ENCODE peak calls at places on chromosomes 6 and 20, in eight cellular contexts. S is GM13977, W is left ventricle myocardium inferior, M is uterus, O is upper lobe of left lung, L is astrocyte of the cerebellum, N is glutamatergic neuron, Q is fibroblast of lung. T is an unnamed sample.
A peak's percentile ranks its signal among the peaks of the same experiment; 100 is the strongest.

GRCh38 chr6:27234576-27234975 is 12.9 kb upstream of the PRSS16 start:
- DNase-seq in N (no peak), M (no peak), W (no peak), Q (no peak), L (no peak), S (no peak), O (no peak), T (no peak)

GRCh38 chr6:41489284-41489851 is 56.8 kb upstream of the FOXP4 start:
- DNase-seq in Q (peak; percentile 35), N (no peak), L (no peak), O (peak; percentile 81), S (no peak), M (no peak), W (peak; percentile 32), T (peak; percentile 71)

GRCh38 chr20:43238833-43239232 is 49.1 kb upstream of the PTPRT start:
- DNase-seq in W (no peak), Q (no peak), N (no peak), S (peak; percentile 20), O (no peak), M (no peak), L (no peak), T (no peak)

GRCh38 chr6:79375635-79376425 is 141.3 kb upstream of the HMGN3 start:
- DNase-seq in N (no peak), M (no peak), Q (no peak), L (no peak), O (no peak), S (no peak), W (no peak), T (no peak)

GRCh38 chr6:11085758-11086435 is 7.7 kb upstream of the SMIM13 start:
- DNase-seq in N (no peak), M (no peak), L (peak; percentile 55), S (no peak), O (no peak), W (no peak), Q (peak; percentile 11), T (no peak)

GRCh38 chr6:112938656-112939055 is 591.5 kb downstream of the RFPL4B start:
- DNase-seq in M (no peak), W (no peak), Q (peak; percentile 53), S (no peak), O (no peak), L (no peak), N (no peak), T (no peak)

GRCh38 chr20:55424446-55424845 is 580.9 kb downstream of the CBLN4 start:
- DNase-seq in M (no peak), L (no peak), O (no peak), S (no peak), Q (no peak), N (no peak), W (no peak), T (no peak)

GRCh38 chr20:43949741-43950618 is 35.3 kb downstream of the TOX2 start:
- DNase-seq in W (peak; percentile 46), O (peak; percentile 41), N (no peak), Q (no peak), S (peak; percentile 75), M (no peak), L (no peak), T (no peak)

GRCh38 chr6:33633462-33634158 is 12.5 kb downstream of the ITPR3 start:
- DNase-seq in N (peak; percentile 65), S (peak; percentile 91), W (peak; percentile 72), Q (peak; percentile 62), M (peak; percentile 72), O (peak; percentile 96), L (no peak), T (peak; percentile 62)

GRCh38 chr6:62086047-62086446 is 200.0 kb downstream of the KHDRBS2 start:
- DNase-seq in S (no peak), L (no peak), M (no peak), Q (no peak), O (no peak), N (no peak), W (no peak), T (no peak)

GRCh38 chr6:4675086-4675485 is 101.1 kb upstream of the CDYL start:
- DNase-seq in S (no peak), N (peak; percentile 82), Q (no peak), M (no peak), W (no peak), O (no peak), L (no peak), T (no peak)

GRCh38 chr20:46751856-46752255 is 42.4 kb downstream of the SLC2A10 start:
- DNase-seq in S (no peak), W (no peak), L (no peak), O (no peak), N (no peak), M (no peak), Q (peak; percentile 13), T (no peak)

GRCh38 chr20:11766961-11767360 is 150.7 kb upstream of the BTBD3 start:
- DNase-seq in W (no peak), O (no peak), Q (no peak), L (peak; percentile 4), N (no peak), M (no peak), S (no peak), T (no peak)

GRCh38 chr20:64164123-64164836 is at the start of gene MYT1:
- DNase-seq in S (no peak), N (peak; percentile 70), M (no peak), O (no peak), Q (no peak), L (no peak), W (no peak), T (no peak)

GRCh38 chr6:111563581-111563980 is 42.1 kb downstream of the TRAF3IP2 start:
- DNase-seq in M (no peak), N (no peak), Q (no peak), W (no peak), S (no peak), O (no peak), L (no peak), T (no peak)
- TF ChIP-seq CTCF in M (no peak), N (no peak), Q (no peak), W (no peak), S (no peak), O (no peak), L (no peak), T (no peak)

GRCh38 chr20:36465109-36466080 is 75.9 kb upstream of the MYL9 start:
- DNase-seq in O (no peak), S (no peak), W (peak; percentile 43), M (peak; percentile 72), Q (peak; percentile 78), N (peak; percentile 57), L (peak; percentile 63), T (no peak)

GRCh38 chr20:36462440-36463211 is 78.7 kb upstream of the MYL9 start:
- DNase-seq in M (peak; percentile 67), Q (peak; percentile 55), W (peak; percentile 80), S (no peak), L (no peak), O (peak; percentile 87), N (peak; percentile 41), T (no peak)

GRCh38 chr20:36463212-36464061 is 77.9 kb upstream of the MYL9 start:
- DNase-seq in L (no peak), N (no peak), Q (no peak), S (no peak), O (no peak), M (no peak), W (no peak), T (no peak)

GRCh38 chr20:36461600-36462439 is 79.5 kb upstream of the MYL9 start:
- DNase-seq in W (peak; percentile 77), L (no peak), Q (peak; percentile 47), N (peak; percentile 76), O (no peak), M (peak; percentile 61), S (peak; percentile 59), T (no peak)

GRCh38 chr20:36460648-36461599 is 80.4 kb upstream of the MYL9 start:
- DNase-seq in N (peak; percentile 93), L (peak; percentile 59), S (peak; percentile 95), M (peak; percentile 91), W (peak; percentile 97), Q (peak; percentile 91), O (peak; percentile 99), T (peak; percentile 94)
- TF ChIP-seq CTCF in N (no peak), L (no peak), S (no peak), M (peak; percentile 6), W (peak; percentile 16), Q (no peak), O (no peak), T (no peak)

DNA sequence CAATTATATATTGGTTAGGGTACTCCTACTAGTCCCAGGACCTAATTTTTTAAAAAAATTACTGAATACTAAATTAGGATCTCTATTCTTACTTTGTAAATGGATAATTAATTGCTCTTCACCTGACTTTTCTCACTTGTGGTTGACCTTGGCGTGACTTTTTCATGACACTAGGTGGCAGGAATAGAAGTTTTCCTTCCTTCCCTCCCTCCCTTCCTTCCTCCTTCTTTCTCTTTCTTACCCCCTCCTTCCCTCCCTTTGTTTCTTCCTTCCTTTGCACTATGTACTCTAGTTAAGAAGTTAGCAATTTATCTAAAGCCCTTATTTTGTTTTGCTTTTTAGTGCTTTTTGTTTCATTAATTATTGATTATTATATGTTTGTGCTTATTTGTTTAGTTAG is 20.4 kb upstream of the HBS1L start:
- DNase-seq in M (no peak), W (no peak), S (no peak), N (no peak), Q (no peak), O (no peak), L (no peak), T (no peak)
- TF ChIP-seq CTCF in M (no peak), W (no peak), S (peak; percentile 19), N (peak; percentile 25), Q (no peak), O (no peak), L (no peak), T (no peak)

GRCh38 chr20:22268675-22269074 is 315.7 kb downstream of the FOXA2 start:
- DNase-seq in M (no peak), N (no peak), O (no peak), W (no peak), L (no peak), Q (no peak), S (no peak), T (no peak)
- TF ChIP-seq CTCF in M (no peak), N (no peak), O (no peak), W (no peak), L (no peak), Q (no peak), S (no peak), T (no peak)

DNA sequence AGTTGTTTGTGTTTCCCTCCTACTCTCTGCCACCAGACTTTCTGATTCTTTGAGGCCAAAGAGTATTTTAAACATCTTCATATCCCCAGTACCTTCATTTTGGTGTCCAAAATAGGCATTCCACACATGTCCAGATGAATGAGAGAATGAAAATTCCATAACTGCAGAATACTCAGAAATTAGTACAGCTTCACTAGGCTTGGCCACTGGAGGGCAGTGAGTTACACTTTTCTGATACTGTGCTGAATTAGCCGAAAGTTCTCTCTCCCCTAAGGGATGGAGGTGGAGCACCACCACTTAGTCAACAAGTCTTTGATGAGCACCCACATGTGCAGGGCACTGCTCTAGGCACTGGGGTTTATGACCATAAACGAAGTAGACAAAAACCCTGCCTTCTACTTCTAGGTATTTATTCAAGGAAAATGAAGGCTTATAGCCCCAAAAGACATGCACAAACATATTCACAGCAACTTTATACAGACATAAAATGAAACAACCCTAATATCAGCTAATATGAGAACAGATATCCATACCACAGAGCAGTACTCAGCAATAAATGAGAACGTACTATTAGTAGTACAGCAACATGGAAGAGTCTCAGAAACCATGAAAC is 46.1 kb upstream of the TMEM217 start:
- DNase-seq in Q (peak; percentile 60), S (peak; percentile 50), O (no peak), N (peak; percentile 40), M (no peak), W (no peak), L (no peak), T (no peak)
- TF ChIP-seq CTCF in Q (peak; percentile 62), S (peak; percentile 62), O (peak; percentile 28), N (peak; percentile 51), M (peak; percentile 48), W (peak; percentile 54), L (peak; percentile 71), T (no peak)